ENCODE peak calls at places on chromosomes 5 and 9, in five cellular contexts. M is cardiac muscle cell, P is H7, T is OCI-LY7, W is prostate gland. A is an unnamed sample.

GRCh38 chr5:81006955-81007636 is 46.9 kb downstream of the RASGRF2 start:
- DNase-seq in M (no peak), P (no peak), T (no peak), W (no peak), A (peak; percentile 98)

GRCh38 chr9:35905912-35906679 is at the start of gene HRCT1:
- DNase-seq in M (no peak), P (no peak), T (no peak), W (peak; percentile 96), A (no peak)

GRCh38 chr5:135335031-135335828 is 63.8 kb downstream of the MACROH2A1 start:
- DNase-seq in M (no peak), P (no peak), T (no peak), W (no peak), A (no peak)

GRCh38 chr9:96317335-96317980 is 15.5 kb upstream of the HSD17B3 start:
- DNase-seq in M (peak; percentile 77), P (peak; percentile 65), T (peak; percentile 47), W (peak; percentile 32), A (peak; percentile 44)

GRCh38 chr5:135134686-135135381 is 100.8 kb upstream of the PITX1 start:
- DNase-seq in M (no peak), P (no peak), T (no peak), W (no peak), A (no peak)

GRCh38 chr5:14447958-14448881 is 133.4 kb upstream of the OTULINL start:
- DNase-seq in M (peak; percentile 18), P (peak; percentile 55), T (no peak), W (no peak), A (no peak)

GRCh38 chr9:95171001-95171400 is 146.5 kb downstream of the FANCC start:
- DNase-seq in M (no peak), P (no peak), T (peak; percentile 44), W (no peak), A (peak; percentile 49)

GRCh38 chr9:89022071-89022721 is 30.9 kb downstream of the S1PR3 start:
- DNase-seq in M (peak; percentile 42), P (no peak), T (no peak), W (peak; percentile 81), A (no peak)

GRCh38 chr5:74643160-74643562 is 2.6 kb upstream of the ENC1 start:
- DNase-seq in M (no peak), P (no peak), T (no peak), W (no peak), A (no peak)

GRCh38 chr5:107765685-107766063 is 94.9 kb upstream of the EFNA5 start:
- DNase-seq in M (no peak), P (no peak), T (no peak), W (no peak), A (no peak)

GRCh38 chr5:142215915-142216681 is 107.5 kb downstream of the NDFIP1 start:
- DNase-seq in M (no peak), P (no peak), T (no peak), W (peak; percentile 82), A (no peak)

GRCh38 chr9:99326112-99326916 is 104.2 kb downstream of the SEC61B start:
- DNase-seq in M (no peak), P (peak; percentile 32), T (no peak), W (no peak), A (no peak)

GRCh38 chr5:178398856-178399722 is 166.5 kb upstream of the PHYKPL start:
- DNase-seq in M (no peak), P (peak; percentile 73), T (no peak), W (no peak), A (no peak)

GRCh38 chr9:120878188-120879130 is 1.5 kb upstream of the PHF19 start:
- DNase-seq in M (no peak), P (no peak), T (peak; percentile 58), W (no peak), A (no peak)

GRCh38 chr9:109100543-109101201 is 19.1 kb downstream of the TMEM245 start:
- DNase-seq in M (no peak), P (no peak), T (no peak), W (no peak), A (no peak)

GRCh38 chr9:14428781-14429230 is 114.9 kb upstream of the NFIB start:
- DNase-seq in M (peak; percentile 89), P (peak; percentile 40), T (peak; percentile 70), W (peak; percentile 73), A (peak; percentile 41)

GRCh38 chr9:31839273-31839672 is 545.2 kb upstream of the ACO1 start:
- DNase-seq in M (no peak), P (no peak), T (no peak), W (no peak), A (no peak)

GRCh38 chr9:133991964-133992779 is at the start of gene VAV2:
- DNase-seq in M (peak; percentile 72), P (peak; percentile 91), T (peak; percentile 60), W (peak; percentile 46), A (no peak)

GRCh38 chr5:110045153-110045552 is 355.4 kb downstream of the MAN2A1 start:
- DNase-seq in M (no peak), P (no peak), T (peak; percentile 6), W (no peak), A (no peak)

GRCh38 chr5:179907570-179908324 is at the start of gene TBC1D9B:
- DNase-seq in M (peak; percentile 83), P (peak; percentile 97), T (peak; percentile 85), W (peak; percentile 36), A (peak; percentile 30)

GRCh38 chr9:12648921-12649320 is 44.3 kb upstream of the TYRP1 start:
- DNase-seq in M (no peak), P (no peak), T (no peak), W (no peak), A (no peak)

GRCh38 chr9:94681508-94681907 is 42.2 kb upstream of the FBP1 start:
- DNase-seq in M (peak; percentile 79), P (peak; percentile 78), T (peak; percentile 74), W (peak; percentile 70), A (peak; percentile 34)

GRCh38 chr9:347667-348292 is 133.1 kb downstream of the DOCK8 start:
- DNase-seq in M (peak; percentile 50), P (no peak), T (peak; percentile 28), W (no peak), A (peak; percentile 31)

GRCh38 chr5:55936100-55936693 is 58.6 kb downstream of the IL6ST start:
- DNase-seq in M (peak; percentile 86), P (peak; percentile 77), T (peak; percentile 80), W (peak; percentile 69), A (peak; percentile 83)

GRCh38 chr5:10801931-10802674 is 41.1 kb upstream of the DAP start:
- DNase-seq in M (peak; percentile 28), P (peak; percentile 53), T (no peak), W (no peak), A (no peak)

GRCh38 chr5:134851307-134851923 is 5.6 kb downstream of the C5orf24 start:
- DNase-seq in M (no peak), P (peak; percentile 22), T (peak; percentile 37), W (no peak), A (no peak)

GRCh38 chr5:59694416-59694815 is 199.1 kb downstream of the PDE4D start:
- DNase-seq in M (no peak), P (no peak), T (no peak), W (no peak), A (no peak)

GRCh38 chr5:124030043-124030461 is 518.1 kb downstream of the CSNK1G3 start:
- DNase-seq in M (no peak), P (no peak), T (no peak), W (no peak), A (no peak)

GRCh38 chr5:33174376-33174775 is 266.4 kb upstream of the TARS1 start:
- DNase-seq in M (no peak), P (no peak), T (no peak), W (no peak), A (no peak)

GRCh38 chr5:172107606-172108005 is 80.4 kb downstream of the STK10 start:
- DNase-seq in M (no peak), P (no peak), T (no peak), W (no peak), A (no peak)
- H3K4me3 ChIP-seq in M (no peak overlapping the region), P (no peak overlapping the region), T (no peak overlapping the region), W (no peak overlapping the region), A (no peak overlapping the region)

GRCh38 chr5:73042993-73043392 is 77.4 kb upstream of the TMEM171 start:
- DNase-seq in M (no peak), P (no peak), T (no peak), W (no peak), A (no peak)

DNA sequence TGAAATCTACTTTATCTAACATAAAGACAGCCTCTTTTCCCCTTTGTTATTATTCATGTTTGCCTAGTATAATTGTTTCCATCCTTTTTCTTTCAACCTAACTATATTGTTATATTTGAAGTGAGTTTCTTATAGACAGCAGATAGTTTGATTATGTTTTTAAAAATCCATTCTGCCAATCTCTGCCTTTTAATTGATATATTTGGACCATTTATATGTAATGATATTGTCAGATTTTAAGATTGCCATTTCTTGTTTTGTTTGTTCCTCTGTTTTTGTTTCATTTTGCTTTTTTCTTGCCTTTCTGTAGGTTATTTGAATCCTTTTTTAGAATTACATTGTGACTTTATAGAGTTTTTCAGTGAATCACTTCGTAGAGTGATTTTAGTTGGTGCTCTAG is 74.8 kb upstream of the TMEM171 start:
- DNase-seq in M (no peak), P (no peak), T (no peak), W (no peak), A (no peak)
- H3K4me3 ChIP-seq in M (no peak overlapping the region), P (no peak overlapping the region), T (no peak overlapping the region), W (no peak overlapping the region), A (no peak overlapping the region)

GRCh38 chr9:17580119-17580518 is 1.3 kb downstream of the SH3GL2 start:
- DNase-seq in M (no peak), P (no peak), T (no peak), W (no peak), A (no peak)

GRCh38 chr9:17574342-17574741 is 4.5 kb upstream of the SH3GL2 start:
- DNase-seq in M (no peak), P (no peak), T (no peak), W (no peak), A (no peak)

GRCh38 chr9:17578577-17578910 is 322 bp upstream of the SH3GL2 start:
- DNase-seq in M (no peak), P (no peak), T (no peak), W (no peak), A (no peak)

DNA sequence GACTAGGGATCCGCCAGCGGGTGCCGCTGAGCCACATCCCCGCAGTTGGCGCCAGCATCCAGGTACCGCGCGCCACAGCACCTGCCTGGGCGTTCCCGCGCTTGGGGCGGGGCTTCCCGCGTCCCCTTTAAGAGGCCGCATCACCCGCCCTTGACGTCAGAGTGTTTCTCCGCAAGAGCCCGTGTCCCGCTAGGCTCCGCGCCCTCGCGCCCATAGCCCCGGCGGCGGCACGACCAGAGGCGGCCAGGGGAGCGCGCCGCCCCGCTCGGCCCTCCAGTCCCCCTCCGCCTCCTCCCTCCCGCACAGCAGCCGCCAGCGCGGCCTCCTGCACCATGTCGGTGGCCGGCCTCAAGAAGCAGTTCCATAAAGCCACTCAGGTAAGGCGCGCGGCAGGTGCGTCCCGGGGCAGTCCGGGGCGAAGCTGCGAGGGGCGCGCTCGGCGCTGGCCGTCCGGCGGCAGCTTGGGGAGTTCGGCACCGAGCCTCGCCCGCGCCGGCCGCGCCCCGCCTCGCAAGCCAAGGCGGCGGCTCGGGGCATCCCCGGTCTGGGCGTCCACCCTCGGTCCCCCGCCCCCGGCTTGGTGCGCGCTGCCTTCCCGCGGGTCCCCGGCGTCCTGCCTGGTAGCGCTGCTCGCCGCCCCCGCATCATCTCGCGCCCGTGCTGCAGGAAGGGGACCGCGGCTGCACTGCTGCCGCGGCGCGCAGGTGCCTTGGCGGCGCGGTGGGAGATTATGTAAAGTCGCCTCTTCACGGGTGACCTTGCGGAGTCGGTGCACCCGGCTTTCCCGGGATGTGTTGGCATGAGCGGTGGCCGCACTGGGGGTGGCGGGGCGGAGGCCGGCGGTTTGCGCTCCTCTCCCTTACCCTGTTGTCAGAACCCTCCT is at the start of gene SH3GL2:
- DNase-seq in M (peak; percentile 44), P (peak; percentile 91), T (no peak), W (peak; percentile 36), A (peak; percentile 17)
- H3K4me3 ChIP-seq in M (peak within 1 kb of the TSS; percentile 52), P (peak within 1 kb of the TSS; percentile 55), T (no peak within 1 kb of the TSS), W (peak within 1 kb of the TSS; percentile 29), A (peak within 1 kb of the TSS; percentile 21)

GRCh38 chr9:124795881-124796415 is 19.0 kb downstream of the OLFML2A start:
- DNase-seq in M (no peak), P (peak; percentile 64), T (no peak), W (no peak), A (no peak)
- H3K4me3 ChIP-seq in M (no peak overlapping the region), P (no peak overlapping the region), T (no peak overlapping the region), W (no peak overlapping the region), A (no peak overlapping the region)